ENCODE peak calls at places on chromosome 17, in five cellular contexts. One of them, this sample, is unnamed.

GRCh38 chr17:4806420-4806769 is 557 bp upstream of the PLD2 start:
- DNase-seq in substantia nigra: no peak
- DNase-seq in A549: no peak
- DNase-seq in amniotic stem cell: no peak
- DNase-seq in pulmonary artery endothelial cell: no peak
- DNase-seq in this sample: no peak

GRCh38 chr17:5793899-5794298 is 209.6 kb upstream of the NLRP1 start:
- DNase-seq in substantia nigra: no peak
- DNase-seq in A549: no peak
- DNase-seq in amniotic stem cell: no peak
- DNase-seq in pulmonary artery endothelial cell: no peak
- DNase-seq in this sample: no peak

GRCh38 chr17:73584987-73585386 is 59.3 kb downstream of the SDK2 start:
- DNase-seq in substantia nigra: no peak
- DNase-seq in A549: no peak
- DNase-seq in amniotic stem cell: no peak
- DNase-seq in pulmonary artery endothelial cell: no peak
- DNase-seq in this sample: no peak

GRCh38 chr17:11251561-11252107 is 10.6 kb downstream of the SHISA6 start:
- DNase-seq in substantia nigra: no peak
- DNase-seq in A549: no peak
- DNase-seq in amniotic stem cell: no peak
- DNase-seq in pulmonary artery endothelial cell: no peak
- DNase-seq in this sample: no peak

GRCh38 chr17:36506831-36507230 is 20.4 kb downstream of the ZNHIT3 start:
- DNase-seq in substantia nigra: no peak
- DNase-seq in A549: no peak
- DNase-seq in amniotic stem cell: no peak
- DNase-seq in pulmonary artery endothelial cell: no peak
- DNase-seq in this sample: no peak

GRCh38 chr17:37576281-37576680 is 32.9 kb downstream of the SYNRG start:
- DNase-seq in substantia nigra: no peak
- DNase-seq in A549: no peak
- DNase-seq in amniotic stem cell: no peak
- DNase-seq in pulmonary artery endothelial cell: no peak
- DNase-seq in this sample: no peak

GRCh38 chr17:9541718-9542117 is 33.9 kb downstream of the STX8 start:
- DNase-seq in substantia nigra: no peak
- DNase-seq in A549: no peak
- DNase-seq in amniotic stem cell: no peak
- DNase-seq in pulmonary artery endothelial cell: no peak
- DNase-seq in this sample: no peak

GRCh38 chr17:82278786-82279379 is 5.4 kb upstream of the CSNK1D start:
- DNase-seq in substantia nigra: no peak
- DNase-seq in A549: no peak
- DNase-seq in amniotic stem cell: no peak
- DNase-seq in pulmonary artery endothelial cell: no peak
- DNase-seq in this sample: no peak

GRCh38 chr17:45228121-45228941 is 6.6 kb downstream of the FMNL1 start:
- DNase-seq in substantia nigra: no peak
- DNase-seq in A549: no peak
- DNase-seq in amniotic stem cell: no peak
- DNase-seq in pulmonary artery endothelial cell: no peak
- DNase-seq in this sample: no peak

GRCh38 chr17:17921192-17922082 is 50.8 kb downstream of the TOM1L2 start:
- DNase-seq in substantia nigra: peak
- DNase-seq in A549: peak
- DNase-seq in amniotic stem cell: peak
- DNase-seq in pulmonary artery endothelial cell: no peak
- DNase-seq in this sample: no peak

GRCh38 chr17:76537288-76537577 is 276 bp downstream of the CYGB start:
- DNase-seq in substantia nigra: no peak
- DNase-seq in A549: no peak
- DNase-seq in amniotic stem cell: no peak
- DNase-seq in pulmonary artery endothelial cell: no peak
- DNase-seq in this sample: no peak

GRCh38 chr17:44005865-44006580 is 1.6 kb downstream of the NAGS start:
- DNase-seq in substantia nigra: no peak
- DNase-seq in A549: no peak
- DNase-seq in amniotic stem cell: no peak
- DNase-seq in pulmonary artery endothelial cell: no peak
- DNase-seq in this sample: no peak

This sample was measured in omental fat pad.